ENCODE peak calls at places on chromosomes 3 and 15, in seven cellular contexts. W, N, M, V, D, R and K are unnamed samples.

GRCh38 chr3:127053979-127054378 is 71.1 kb downstream of the PLXNA1 start:
- DNase-seq in W (no peak), N (no peak), M (no peak), V (no peak), D (no peak), R (no peak), K (no peak)

GRCh38 chr3:24608701-24609387 is 114.2 kb upstream of the THRB start:
- DNase-seq in W (peak; percentile 46), N (no peak), M (no peak), V (no peak), D (no peak), R (no peak), K (no peak)

GRCh38 chr15:74375303-74375693 is 7.9 kb upstream of the CYP11A1 start:
- DNase-seq in W (peak; percentile 76), N (peak; percentile 95), M (peak; percentile 86), V (peak; percentile 84), D (peak; percentile 83), R (peak; percentile 89), K (peak; percentile 74)

GRCh38 chr3:76765526-76765925 is 274.4 kb upstream of the ROBO2 start:
- DNase-seq in W (no peak), N (no peak), M (no peak), V (no peak), D (no peak), R (no peak), K (no peak)

GRCh38 chr3:63395960-63396359 is 117.9 kb downstream of the SYNPR start:
- DNase-seq in W (no peak), N (no peak), M (no peak), V (no peak), D (no peak), R (no peak), K (no peak)

GRCh38 chr3:135887220-135887619 is 78.3 kb upstream of the PPP2R3A start:
- DNase-seq in W (peak; percentile 63), N (no peak), M (no peak), V (no peak), D (no peak), R (no peak), K (peak; percentile 79)

GRCh38 chr3:22585504-22585903 is 617.6 kb upstream of the UBE2E2 start:
- DNase-seq in W (no peak), N (no peak), M (no peak), V (no peak), D (no peak), R (no peak), K (no peak)

GRCh38 chr3:8767667-8768363 is 1.6 kb downstream of the OXTR start:
- DNase-seq in W (no peak), N (no peak), M (peak; percentile 42), V (no peak), D (peak; percentile 88), R (no peak), K (no peak)

GRCh38 chr3:138914870-138915502 is 32.0 kb downstream of the FOXL2 start:
- DNase-seq in W (no peak), N (no peak), M (no peak), V (peak; percentile 39), D (peak; percentile 46), R (no peak), K (peak; percentile 37)

GRCh38 chr15:57591822-57592367 is at the start of gene MYZAP:
- DNase-seq in W (no peak), N (no peak), M (peak; percentile 71), V (peak; percentile 61), D (peak; percentile 66), R (peak; percentile 6), K (no peak)

GRCh38 chr3:56783644-56784451 is 17.9 kb downstream of the ARHGEF3 start:
- DNase-seq in W (peak; percentile 91), N (peak; percentile 46), M (no peak), V (peak; percentile 68), D (peak; percentile 83), R (no peak), K (peak; percentile 63)

GRCh38 chr15:99421172-99421656 is 144.6 kb upstream of the MEF2A start:
- DNase-seq in W (no peak), N (no peak), M (no peak), V (no peak), D (no peak), R (no peak), K (no peak)

GRCh38 chr3:73045391-73045790 is 16.1 kb upstream of the EBLN2 start:
- DNase-seq in W (no peak), N (no peak), M (no peak), V (no peak), D (no peak), R (no peak), K (no peak)

GRCh38 chr3:100089802-100090668 is 24.3 kb downstream of the FILIP1L start:
- DNase-seq in W (peak; percentile 67), N (no peak), M (no peak), V (no peak), D (peak; percentile 28), R (peak; percentile 15), K (peak; percentile 72)

GRCh38 chr3:184180165-184180564 is 5.5 kb downstream of the AP2M1 start:
- DNase-seq in W (peak; percentile 22), N (no peak), M (no peak), V (no peak), D (no peak), R (no peak), K (peak; percentile 42)

GRCh38 chr3:118102737-118103136 is 931.9 kb downstream of the IGSF11 start:
- DNase-seq in W (no peak), N (no peak), M (no peak), V (no peak), D (no peak), R (no peak), K (no peak)

GRCh38 chr3:108907194-108907593 is 46.5 kb downstream of the GUCA1C start:
- DNase-seq in W (no peak), N (no peak), M (no peak), V (no peak), D (no peak), R (no peak), K (no peak)

GRCh38 chr15:38563723-38564519 is 693 bp downstream of the RASGRP1 start:
- DNase-seq in W (peak; percentile 40), N (peak; percentile 18), M (peak; percentile 77), V (peak; percentile 60), D (peak; percentile 86), R (peak; percentile 67), K (no peak)

GRCh38 chr3:100665230-100665629 is 44.1 kb upstream of the TFG start:
- DNase-seq in W (no peak), N (no peak), M (no peak), V (no peak), D (no peak), R (no peak), K (no peak)

GRCh38 chr3:134029734-134030381 is at the start of gene SLCO2A1:
- DNase-seq in W (peak; percentile 17), N (no peak), M (peak; percentile 81), V (no peak), D (no peak), R (peak; percentile 25), K (no peak)

DNA sequence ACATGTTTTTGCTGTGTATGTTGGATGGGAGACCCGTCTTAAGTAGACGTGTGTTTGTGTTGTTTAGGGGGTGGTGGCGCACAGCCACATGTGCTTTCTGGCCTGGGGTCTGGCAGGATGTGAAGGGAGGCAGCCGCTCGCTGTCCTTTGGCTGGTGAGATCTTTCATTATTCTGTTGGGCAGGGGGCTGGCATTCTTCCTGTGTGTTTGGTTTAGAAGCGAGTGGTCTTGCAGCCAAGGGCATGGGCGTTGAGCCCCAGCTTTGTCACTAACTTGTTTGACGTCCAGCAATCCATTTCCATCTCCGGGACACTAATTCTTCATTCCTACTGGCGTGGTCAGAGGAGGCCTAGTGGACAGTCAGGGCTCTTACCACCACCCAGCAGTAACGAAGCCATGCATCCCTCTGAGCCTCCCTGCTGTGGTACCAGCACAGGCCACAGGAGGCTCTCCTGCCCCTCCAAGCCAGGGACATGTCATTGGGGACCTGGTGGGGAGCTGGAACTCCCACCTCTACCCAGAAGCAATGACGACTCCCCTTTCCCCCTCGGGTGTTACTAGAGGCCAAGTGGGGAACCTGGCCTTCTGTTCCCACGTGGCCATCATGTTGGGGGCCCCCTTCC is 10.7 kb downstream of the THSD4 start:
- DNase-seq in W (no peak), N (no peak), M (no peak), V (no peak), D (no peak), R (no peak), K (no peak)
- TF ChIP-seq CTCF in W (no peak), N (no peak), M (peak; percentile 37), V (no peak), D (no peak), R (peak; percentile 37), K (peak; percentile 46)

GRCh38 chr15:49876401-49877038 is 242.5 kb downstream of the ATP8B4 start:
- DNase-seq in W (no peak), N (no peak), M (peak; percentile 17), V (no peak), D (no peak), R (no peak), K (no peak)
- TF ChIP-seq CTCF in W (peak; percentile 37), N (peak; percentile 20), M (peak; percentile 25), V (no peak), D (peak; percentile 23), R (peak; percentile 38), K (no peak)

GRCh38 chr3:42612147-42612680 is 11.7 kb downstream of the NKTR start:
- DNase-seq in W (no peak), N (no peak), M (no peak), V (no peak), D (no peak), R (no peak), K (no peak)

GRCh38 chr3:42612928-42613327 is 12.4 kb downstream of the NKTR start:
- DNase-seq in W (no peak), N (no peak), M (no peak), V (no peak), D (peak; percentile 20), R (no peak), K (no peak)

GRCh38 chr3:42610978-42611377 is 10.5 kb downstream of the NKTR start:
- DNase-seq in W (no peak), N (no peak), M (no peak), V (no peak), D (no peak), R (no peak), K (no peak)

GRCh38 chr3:42608586-42608985 is 8.1 kb downstream of the NKTR start:
- DNase-seq in W (no peak), N (no peak), M (no peak), V (no peak), D (no peak), R (no peak), K (no peak)

DNA sequence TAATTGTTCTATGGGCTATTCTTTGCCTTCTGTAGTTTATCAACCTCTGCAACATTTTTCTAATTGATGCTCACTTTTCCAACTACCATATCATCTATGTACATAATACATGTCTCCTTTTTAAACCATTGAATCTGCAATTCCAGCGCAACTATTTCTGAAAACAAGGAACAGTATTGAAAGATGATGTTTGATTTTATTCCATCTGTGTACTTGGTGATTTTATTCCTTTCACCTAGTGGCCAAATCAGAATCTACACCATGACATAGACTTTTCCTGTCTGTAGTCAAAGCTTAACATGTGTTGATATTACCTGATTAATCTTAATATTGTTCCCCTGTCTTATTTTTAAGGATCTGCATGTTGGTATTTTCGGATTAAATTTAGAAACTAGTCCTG is 13.0 kb downstream of the NKTR start:
- DNase-seq in W (no peak), N (no peak), M (no peak), V (no peak), D (no peak), R (no peak), K (peak; percentile 17)
- TF ChIP-seq CTCF in W (peak; percentile 51), N (peak; percentile 41), M (peak; percentile 40), V (peak; percentile 9), D (no peak), R (peak; percentile 67), K (peak; percentile 79)

DNA sequence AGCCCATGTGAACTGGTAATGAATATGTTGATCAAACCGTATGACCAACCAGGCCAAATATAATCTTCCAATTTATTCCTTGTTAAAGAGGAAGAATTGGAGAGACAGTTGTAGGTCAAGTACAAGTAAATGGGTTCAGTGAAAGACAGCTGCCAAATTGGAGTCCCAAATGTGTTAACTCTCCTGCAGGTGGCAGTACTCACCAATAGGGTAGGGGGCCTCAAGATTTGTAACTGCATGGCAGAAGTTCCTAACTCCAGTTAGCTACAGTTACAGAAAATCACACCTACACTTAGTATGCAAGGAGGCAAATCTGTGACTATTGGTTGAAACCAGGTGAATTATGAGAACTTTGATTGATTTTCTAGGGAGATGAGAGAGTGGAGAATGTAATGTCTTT is 278.0 kb downstream of the ZBBX start:
- DNase-seq in W (no peak), N (no peak), M (no peak), V (no peak), D (no peak), R (no peak), K (no peak)
- TF ChIP-seq CTCF in W (no peak), N (no peak), M (no peak), V (no peak), D (no peak), R (peak; percentile 30), K (no peak)